ENCODE peak calls at places on chromosomes 5 and 9, in eight cellular contexts. H, V, G, W, Z, M, E and J are unnamed samples.

GRCh38 chr5:157253547-157253946 is 12.4 kb upstream of the CYFIP2 start:
- DNase-seq in M (no peak), Z (peak), G (peak), H (peak), E (no peak), V (no peak), W (peak), J (peak)

GRCh38 chr5:129804705-129805104 is 56.8 kb downstream of the MINAR2 start:
- DNase-seq in V (no peak), W (no peak), E (peak), M (no peak), H (no peak), G (no peak), Z (no peak), J (no peak)

GRCh38 chr5:81202652-81203051 is 30.5 kb upstream of the CKMT2 start:
- DNase-seq in G (no peak), E (no peak), W (no peak), M (no peak), V (no peak), Z (no peak), H (peak), J (no peak)

GRCh38 chr9:131732061-131732526 is 7.8 kb downstream of the RAPGEF1 start:
- DNase-seq in E (no peak), V (no peak), H (peak), W (peak), M (peak), G (no peak), Z (peak), J (no peak)

GRCh38 chr5:179346401-179346800 is 1.1 kb upstream of the ADAMTS2 start:
- DNase-seq in Z (no peak), M (no peak), E (no peak), W (no peak), G (no peak), H (no peak), V (no peak), J (no peak)

GRCh38 chr5:127061956-127062355 is 11.3 kb downstream of the C5orf63 start:
- DNase-seq in Z (no peak), E (no peak), V (no peak), H (no peak), W (no peak), M (no peak), G (no peak), J (no peak)

GRCh38 chr5:1845696-1846095 is 37.0 kb downstream of the IRX4 start:
- DNase-seq in E (no peak), Z (no peak), G (no peak), M (no peak), W (no peak), V (no peak), H (no peak), J (no peak)

GRCh38 chr9:106356924-106357323 is 506.0 kb upstream of the ZNF462 start:
- DNase-seq in M (no peak), Z (no peak), H (no peak), V (no peak), E (no peak), W (no peak), G (no peak), J (no peak)

GRCh38 chr5:105304859-105305258 is 1742.3 kb upstream of the NUDT12 start:
- DNase-seq in E (no peak), G (no peak), H (no peak), V (no peak), Z (no peak), M (no peak), W (no peak), J (no peak)

GRCh38 chr5:100505984-100506670 is 29.0 kb upstream of the FAM174A start:
- DNase-seq in H (peak), W (no peak), V (no peak), M (no peak), E (no peak), Z (no peak), G (peak), J (no peak)

GRCh38 chr5:78328585-78329173 is 31.7 kb upstream of the SCAMP1 start:
- DNase-seq in E (no peak), Z (peak), V (no peak), G (no peak), H (peak), M (no peak), W (no peak), J (no peak)

GRCh38 chr9:127905788-127906191 is 6.4 kb upstream of the ST6GALNAC6 start:
- DNase-seq in V (no peak), M (no peak), Z (no peak), G (no peak), H (no peak), W (peak), E (no peak), J (no peak)

GRCh38 chr9:127904888-127905728 is 5.7 kb upstream of the ST6GALNAC6 start:
- DNase-seq in G (no peak), M (no peak), W (peak), Z (no peak), V (no peak), E (no peak), H (no peak), J (no peak)

GRCh38 chr9:127904518-127904887 is 5.1 kb upstream of the ST6GALNAC6 start:
- DNase-seq in V (no peak), E (peak), M (no peak), Z (no peak), W (no peak), G (no peak), H (no peak), J (no peak)

GRCh38 chr9:127907867-127908659 is 8.7 kb upstream of the ST6GALNAC6 start:
- DNase-seq in W (peak), E (peak), Z (no peak), M (no peak), H (no peak), G (no peak), V (no peak), J (no peak)

DNA sequence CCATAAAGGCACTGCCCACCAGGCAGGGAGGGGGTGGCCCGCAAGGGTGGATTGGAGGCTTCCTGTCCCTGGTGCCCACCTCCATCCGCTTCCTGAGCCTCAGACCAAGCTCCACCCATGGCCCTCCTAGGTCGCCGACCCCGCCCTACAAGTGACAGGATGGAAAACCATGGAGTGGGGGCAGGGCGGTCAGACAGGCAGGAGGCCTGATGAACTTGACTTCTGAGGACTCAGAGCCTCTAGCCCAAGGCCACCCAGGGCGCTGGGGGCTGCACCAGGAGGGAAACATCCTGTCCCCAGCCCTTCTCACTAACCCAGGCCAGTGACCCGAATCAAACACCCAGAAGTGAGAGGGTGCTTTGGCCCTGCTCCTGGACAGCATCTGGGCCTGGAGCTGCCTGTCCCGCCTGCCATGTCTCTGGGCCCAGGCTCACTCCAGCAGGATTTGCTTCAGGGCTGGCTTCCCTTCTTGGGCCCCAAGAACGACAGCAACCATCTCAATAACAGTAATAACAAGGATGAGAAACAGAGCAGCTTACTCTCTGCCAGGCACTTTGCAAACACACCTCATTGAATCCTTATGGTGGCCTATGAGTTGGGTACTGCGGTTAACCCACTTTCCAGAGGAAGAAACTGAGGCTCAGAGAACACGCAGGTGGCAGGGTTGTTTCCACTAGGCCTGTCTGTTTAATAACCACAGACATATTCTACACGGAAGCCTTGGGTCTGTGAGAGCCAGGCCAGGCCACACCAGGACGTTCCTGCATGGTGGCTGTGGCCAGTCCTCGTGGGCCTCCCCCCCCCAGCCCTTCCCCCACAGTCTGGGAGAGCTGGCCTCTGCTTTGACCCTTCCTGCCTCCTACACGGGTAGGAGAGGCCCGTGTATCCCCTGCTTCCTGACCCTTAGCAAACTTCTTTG is 4.4 kb upstream of the ST6GALNAC6 start:
- DNase-seq in V (no peak), M (peak), H (no peak), G (no peak), Z (peak), W (peak), E (peak), J (peak)
- TF ChIP-seq POLR2A in V (no peak), M (no peak), H (no peak), G (no peak), Z (no peak), W (peak), E (peak), J (peak)

GRCh38 chr5:154967419-154968024 is 26.6 kb downstream of the MRPL22 start:
- DNase-seq in E (no peak), H (peak), G (no peak), M (no peak), W (no peak), V (no peak), Z (peak), J (peak)

GRCh38 chr5:154971501-154971900 is 30.6 kb downstream of the MRPL22 start:
- DNase-seq in E (no peak), H (peak), V (no peak), M (no peak), W (no peak), G (no peak), Z (no peak), J (no peak)

GRCh38 chr5:154966081-154966841 is 25.4 kb downstream of the MRPL22 start:
- DNase-seq in G (no peak), Z (no peak), E (no peak), M (no peak), H (no peak), V (no peak), W (no peak), J (no peak)

GRCh38 chr5:154970759-154971158 is 29.9 kb downstream of the MRPL22 start:
- DNase-seq in V (no peak), H (peak), G (no peak), W (no peak), Z (peak), M (no peak), E (no peak), J (no peak)

GRCh38 chr5:154968953-154969352 is 28.1 kb downstream of the MRPL22 start:
- DNase-seq in H (no peak), V (no peak), E (no peak), Z (no peak), M (no peak), G (no peak), W (no peak), J (peak)
- TF ChIP-seq POLR2A in H (no peak), V (no peak), E (no peak), Z (no peak), M (no peak), G (no peak), W (no peak), J (no peak)

GRCh38 chr5:32346869-32347268 is 34.1 kb upstream of the MTMR12 start:
- DNase-seq in G (no peak), V (no peak), E (no peak), Z (no peak), M (no peak), H (no peak), W (no peak), J (no peak)
- TF ChIP-seq POLR2A in G (no peak), V (no peak), E (no peak), Z (no peak), M (no peak), H (no peak), W (no peak), J (no peak)

DNA sequence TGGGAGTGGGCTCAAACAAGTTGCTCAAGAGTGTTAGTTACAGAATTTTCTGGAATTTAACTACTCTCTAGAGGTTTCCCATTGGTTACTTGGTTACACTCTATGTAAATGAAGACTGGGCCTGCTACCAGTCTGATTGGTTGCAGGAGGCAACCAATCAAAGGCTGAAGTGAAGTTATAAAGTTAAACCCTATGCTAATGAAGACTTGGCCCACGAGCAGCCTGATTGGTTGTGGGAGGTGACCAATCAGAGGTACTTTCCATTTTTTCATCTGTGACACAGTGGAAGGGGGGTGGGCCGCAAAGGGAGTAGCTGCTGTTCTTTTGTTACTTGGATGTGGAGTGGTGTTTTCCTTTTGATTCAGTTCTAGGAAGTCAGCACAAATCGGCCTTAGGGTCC is 69.4 kb downstream of the CACNA1B start:
- DNase-seq in W (no peak), Z (no peak), G (no peak), M (no peak), E (no peak), V (no peak), H (no peak), J (no peak)
- TF ChIP-seq POLR2A in W (no peak), Z (no peak), G (no peak), M (no peak), E (no peak), V (no peak), H (no peak), J (no peak)

GRCh38 chr5:180495991-180496741 is 2.0 kb downstream of the CNOT6 start:
- DNase-seq in V (no peak), G (no peak), Z (no peak), W (no peak), E (no peak), M (no peak), H (no peak), J (no peak)

GRCh38 chr5:180495292-180495691 is 1.1 kb downstream of the CNOT6 start:
- DNase-seq in G (no peak), Z (no peak), M (no peak), W (no peak), E (no peak), H (no peak), V (no peak), J (peak)

GRCh38 chr5:180494510-180495181 is 467 bp downstream of the CNOT6 start:
- DNase-seq in G (peak), V (no peak), H (no peak), W (peak), M (no peak), Z (peak), E (peak), J (peak)

GRCh38 chr5:180492226-180492903 is 1.8 kb upstream of the CNOT6 start:
- DNase-seq in V (no peak), W (no peak), Z (no peak), M (no peak), H (no peak), E (no peak), G (no peak), J (no peak)

GRCh38 chr5:180494060-180494509 is at the start of gene CNOT6:
- DNase-seq in W (peak), Z (peak), H (peak), G (peak), E (peak), M (peak), V (no peak), J (peak)
- TF ChIP-seq POLR2A in W (no peak), Z (peak), H (peak), G (peak), E (peak), M (peak), V (no peak), J (peak)

DNA sequence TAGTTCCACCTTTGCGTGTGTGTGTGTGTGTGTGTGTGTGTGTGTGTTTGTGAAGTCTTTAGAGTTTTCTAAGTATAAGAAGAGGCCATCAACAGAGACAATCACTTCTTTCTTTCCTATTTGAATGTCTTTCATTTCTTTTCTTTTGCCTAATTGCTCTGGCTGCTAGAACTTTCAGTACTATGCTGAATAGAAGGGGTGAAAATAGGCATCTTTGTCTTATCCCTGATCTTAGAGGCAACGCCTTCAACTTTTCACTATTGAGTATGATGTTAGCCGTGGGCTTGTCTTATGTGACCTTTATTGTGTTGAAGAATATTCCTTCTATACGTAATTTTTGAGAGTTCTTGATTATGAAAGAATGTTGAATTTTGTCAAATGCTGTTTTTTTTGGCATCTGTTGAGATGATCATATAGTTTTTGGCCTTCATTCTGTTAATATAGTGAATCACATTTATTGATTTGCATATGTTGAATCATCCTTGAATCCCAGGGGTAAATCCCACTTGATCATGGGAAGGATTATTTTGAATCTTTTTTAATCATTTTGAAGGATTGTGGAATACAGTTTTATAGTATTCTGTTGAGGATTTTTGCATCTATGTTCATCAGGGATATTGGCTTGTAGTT is 134.8 kb upstream of the CD180 start:
- DNase-seq in W (no peak), V (no peak), E (no peak), G (no peak), Z (no peak), M (no peak), H (no peak), J (no peak)
- TF ChIP-seq POLR2A in W (no peak), V (no peak), E (no peak), G (no peak), Z (no peak), M (no peak), H (no peak), J (no peak)

GRCh38 chr9:19431361-19432171 is 22.8 kb downstream of the ACER2 start:
- DNase-seq in E (peak), Z (no peak), V (no peak), M (peak), H (no peak), G (no peak), W (no peak), J (no peak)
- TF ChIP-seq POLR2A in E (no peak), Z (no peak), V (no peak), M (no peak), H (no peak), G (no peak), W (no peak), J (no peak)

DNA sequence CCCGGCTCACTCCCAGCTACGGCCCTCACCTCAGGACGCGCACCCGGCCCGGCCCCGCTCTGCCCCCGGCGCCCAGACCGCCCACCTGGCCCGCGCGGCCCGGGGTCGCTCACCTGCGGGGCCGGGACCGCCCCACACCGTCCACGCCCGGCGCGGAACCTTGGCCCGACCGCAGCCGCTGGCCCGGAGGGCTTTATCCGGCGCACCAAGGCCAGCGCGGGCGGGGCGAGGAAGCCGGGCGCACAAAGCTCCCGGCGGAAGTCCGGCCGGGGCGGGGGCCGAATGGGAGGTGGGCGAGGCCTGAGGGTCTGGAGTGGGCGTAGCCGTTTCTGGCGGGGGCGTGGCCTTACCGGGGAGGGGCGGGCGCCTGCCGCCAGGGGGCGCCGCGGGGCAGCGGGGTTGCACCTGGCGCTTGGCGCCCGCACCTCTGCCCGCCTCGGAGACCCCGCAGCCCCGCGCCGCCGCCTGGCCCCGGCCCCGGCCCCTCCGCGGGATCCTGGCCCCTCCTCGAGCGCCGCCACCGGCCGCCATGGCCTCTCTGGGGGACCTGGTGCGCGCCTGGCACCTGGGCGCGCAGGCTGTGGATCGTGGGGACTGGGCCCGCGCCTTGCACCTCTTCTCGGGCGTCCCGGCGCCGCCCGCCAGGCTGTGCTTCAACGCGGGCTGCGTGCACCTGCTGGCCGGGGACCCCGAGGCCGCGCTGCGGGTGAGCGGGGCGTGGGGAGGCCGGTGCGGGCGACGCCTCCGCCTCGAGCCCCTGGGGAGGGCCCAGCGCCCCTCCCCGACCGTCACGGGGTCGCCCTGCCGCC is at the start of the genes EXD3 and NOXA1:
- DNase-seq in V (no peak), W (peak), H (peak), M (peak), G (peak), Z (peak), E (peak), J (peak)
- TF ChIP-seq POLR2A in V (no peak), W (peak), H (no peak), M (peak), G (peak), Z (peak), E (peak), J (no peak)

DNA sequence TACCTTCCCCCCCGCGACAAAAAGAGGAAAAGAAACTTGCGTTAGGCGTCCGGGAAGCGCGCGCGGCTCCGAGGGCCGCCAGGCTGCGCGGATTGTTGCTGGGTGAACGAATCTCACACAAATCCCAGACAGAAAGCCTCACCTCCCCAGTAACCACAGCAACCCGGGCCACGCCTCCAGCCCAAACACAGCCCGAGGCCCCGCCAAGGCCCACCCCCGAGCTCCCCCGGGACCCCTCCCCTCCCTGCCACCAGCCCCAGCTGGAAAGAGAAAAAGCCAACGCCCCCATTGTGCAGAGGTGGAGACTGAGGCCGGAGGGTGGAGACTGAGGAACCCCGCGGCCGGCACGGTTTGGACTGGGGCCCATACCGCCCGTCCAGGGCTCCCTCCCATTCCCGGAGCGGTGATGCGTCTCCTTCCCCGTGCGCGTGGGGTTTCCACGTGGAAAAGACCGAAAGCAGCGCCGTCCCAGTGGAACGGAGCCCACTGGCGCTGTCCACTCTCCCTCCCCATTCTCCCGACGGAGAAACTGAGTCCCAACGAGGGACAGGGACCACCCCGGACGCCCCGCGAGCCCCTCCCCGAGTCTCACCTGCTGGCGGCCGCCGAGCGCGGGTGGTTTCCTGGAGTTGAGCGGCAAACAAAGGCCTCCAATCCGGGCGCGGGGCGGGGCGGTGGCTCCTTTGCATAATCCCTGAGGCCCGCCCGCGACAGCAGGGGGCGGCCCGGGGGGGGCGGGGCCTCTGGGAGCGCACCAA is 10.2 kb upstream of the AKNA start:
- DNase-seq in Z (peak), V (no peak), G (peak), E (peak), M (peak), W (peak), H (peak), J (peak)
- TF ChIP-seq POLR2A in Z (peak), V (no peak), G (no peak), E (peak), M (peak), W (peak), H (peak), J (no peak)

GRCh38 chr9:80012557-80013330 is 441.0 kb downstream of the TLE4 start:
- DNase-seq in G (no peak), Z (no peak), W (no peak), E (no peak), V (no peak), H (no peak), M (no peak), J (no peak)
- TF ChIP-seq POLR2A in G (no peak), Z (no peak), W (no peak), E (no peak), V (no peak), H (no peak), M (no peak), J (no peak)